ENCODE peak calls at places on chromosome 1, in ten cellular contexts. R is naive thymus-derived CD4-positive, alpha-beta T cell; C is memory B cell; V is aorta; W is left ventricle myocardium superior; L is RWPE2; B is left cardiac atrium; Q is heart left ventricle; X is gastroesophageal sphincter; P is HCT116. D is an unnamed sample.

GRCh38 chr1:235861857-235862256 is 4.8 kb downstream of the LYST start:
- ATAC-seq in Q (no peak), X (no peak), P (no peak), L (no peak), R (no peak), C (no peak), B (no peak), V (no peak), W (no peak), D (no peak)

GRCh38 chr1:41650176-41650519 is 165.7 kb upstream of the EDN2 start:
- ATAC-seq in L (no peak), B (peak), X (no peak), V (no peak), P (peak), C (no peak), W (peak), R (peak), Q (peak), D (peak)

GRCh38 chr1:200445213-200445612 is 35.4 kb upstream of the ZNF281 start:
- ATAC-seq in C (no peak), L (peak), X (no peak), W (no peak), R (no peak), B (no peak), V (no peak), Q (no peak), P (no peak), D (peak)

GRCh38 chr1:228180271-228180987 is 14.8 kb downstream of the IBA57 start:
- ATAC-seq in V (no peak), W (no peak), R (peak), B (no peak), C (no peak), L (no peak), Q (no peak), X (no peak), P (peak), D (peak)

GRCh38 chr1:151047591-151047924 is at the start of gene C1orf56:
- ATAC-seq in V (peak), W (peak), B (peak), R (peak), X (peak), P (no peak), L (peak), Q (peak), C (peak), D (peak)

GRCh38 chr1:224106568-224107281 is 7.2 kb upstream of the FBXO28 start:
- ATAC-seq in Q (peak), P (peak), B (no peak), W (peak), R (peak), V (peak), L (peak), X (no peak), C (peak), D (peak)

GRCh38 chr1:167516404-167517388 is 1.6 kb downstream of the CD247 start:
- ATAC-seq in X (no peak), V (no peak), Q (no peak), R (peak), B (no peak), P (no peak), L (no peak), C (no peak), W (no peak), D (peak)

GRCh38 chr1:241114699-241115233 is 242.2 kb downstream of the RGS7 start:
- ATAC-seq in X (no peak), Q (no peak), R (no peak), B (no peak), L (no peak), V (no peak), W (no peak), C (no peak), P (no peak), D (no peak)

GRCh38 chr1:101027194-101027772 is 1.7 kb upstream of the DPH5 start:
- ATAC-seq in Q (no peak), P (no peak), B (no peak), W (no peak), L (no peak), X (no peak), C (no peak), V (no peak), R (no peak), D (no peak)

GRCh38 chr1:232620356-232620841 is 9.5 kb downstream of the SIPA1L2 start:
- ATAC-seq in R (peak), C (no peak), V (peak), L (no peak), P (no peak), W (peak), B (peak), Q (peak), X (peak), D (no peak)

GRCh38 chr1:32072622-32073386 is at the start of gene TMEM39B:
- ATAC-seq in X (peak), B (peak), V (peak), C (peak), L (peak), R (peak), W (peak), Q (peak), P (peak), D (peak)

GRCh38 chr1:38402230-38402815 is 355.7 kb upstream of the POU3F1 start:
- ATAC-seq in V (no peak), W (no peak), C (no peak), B (no peak), Q (no peak), X (no peak), L (no peak), P (no peak), R (no peak), D (no peak)